ENCODE peak calls at places on chromosomes 4 and X, in four cellular contexts. D, G, H and L are unnamed samples.

GRCh38 chr4:176309772-176310171 is 10.0 kb upstream of the SPCS3 start:
- DNase-seq in G (no peak), D (no peak), H (peak; percentile 60), L (peak; percentile 47)

GRCh38 chr4:183638436-183638835 is 20.5 kb downstream of the RWDD4 start:
- DNase-seq in D (no peak), H (peak; percentile 59), G (no peak), L (no peak)

GRCh38 chr4:38062088-38062893 is 102.1 kb downstream of the PTTG2 start:
- DNase-seq in D (peak; percentile 80), H (peak; percentile 79), G (peak; percentile 84), L (peak; percentile 79)

GRCh38 chr4:186458050-186458449 is 97.3 kb downstream of the MTNR1A start:
- DNase-seq in G (no peak), D (no peak), H (no peak), L (no peak)

GRCh38 chr4:39114436-39114835 is 52.4 kb downstream of the KLHL5 start:
- DNase-seq in D (no peak), G (no peak), H (peak; percentile 46), L (peak; percentile 54)

GRCh38 chrX:27731962-27732361 is 75.8 kb upstream of the MAGEB10 start:
- DNase-seq in H (no peak), G (no peak), D (no peak), L (no peak)

GRCh38 chrX:67500617-67501016 is 43.2 kb upstream of the AR start:
- DNase-seq in H (no peak), D (no peak), G (no peak), L (no peak)

GRCh38 chrX:131675596-131676194 is 131.8 kb downstream of the OR13H1 start:
- DNase-seq in H (peak; percentile 1), D (peak; percentile 49), G (no peak), L (peak; percentile 34)

GRCh38 chr4:5821665-5822358 is 71.1 kb downstream of the CRMP1 start:
- DNase-seq in H (no peak), D (peak; percentile 67), G (peak; percentile 92), L (no peak)

GRCh38 chr4:57418133-57418532 is 307.9 kb upstream of the IGFBP7 start:
- DNase-seq in D (no peak), G (no peak), H (no peak), L (no peak)

GRCh38 chr4:11182586-11183357 is 245.9 kb downstream of the HS3ST1 start:
- DNase-seq in D (no peak), H (peak; percentile 20), G (no peak), L (no peak)

GRCh38 chr4:73704314-73705055 is 35.9 kb upstream of the CXCL8 start:
- DNase-seq in G (no peak), D (peak; percentile 16), H (peak; percentile 100), L (peak; percentile 98)

GRCh38 chr4:123869517-123870282 is 473.1 kb downstream of the SPRY1 start:
- DNase-seq in H (no peak), G (no peak), D (no peak), L (no peak)

GRCh38 chr4:150325872-150326271 is 247.6 kb downstream of the DCLK2 start:
- DNase-seq in D (no peak), H (no peak), G (no peak), L (no peak)

GRCh38 chr4:26074672-26075071 is 160.7 kb downstream of the SMIM20 start:
- DNase-seq in D (peak; percentile 18), H (no peak), G (no peak), L (peak; percentile 13)

GRCh38 chrX:76893930-76894329 is 466.4 kb downstream of the MAGEE1 start:
- DNase-seq in H (no peak), D (no peak), G (no peak), L (no peak)

GRCh38 chrX:100895365-100896075 is 21.4 kb upstream of the NOX1 start:
- DNase-seq in D (peak; percentile 63), G (peak; percentile 42), H (peak; percentile 44), L (peak; percentile 42)

GRCh38 chr4:84403656-84404055 is 95.4 kb downstream of the NKX6-1 start:
- DNase-seq in H (no peak), D (no peak), G (no peak), L (no peak)

DNA sequence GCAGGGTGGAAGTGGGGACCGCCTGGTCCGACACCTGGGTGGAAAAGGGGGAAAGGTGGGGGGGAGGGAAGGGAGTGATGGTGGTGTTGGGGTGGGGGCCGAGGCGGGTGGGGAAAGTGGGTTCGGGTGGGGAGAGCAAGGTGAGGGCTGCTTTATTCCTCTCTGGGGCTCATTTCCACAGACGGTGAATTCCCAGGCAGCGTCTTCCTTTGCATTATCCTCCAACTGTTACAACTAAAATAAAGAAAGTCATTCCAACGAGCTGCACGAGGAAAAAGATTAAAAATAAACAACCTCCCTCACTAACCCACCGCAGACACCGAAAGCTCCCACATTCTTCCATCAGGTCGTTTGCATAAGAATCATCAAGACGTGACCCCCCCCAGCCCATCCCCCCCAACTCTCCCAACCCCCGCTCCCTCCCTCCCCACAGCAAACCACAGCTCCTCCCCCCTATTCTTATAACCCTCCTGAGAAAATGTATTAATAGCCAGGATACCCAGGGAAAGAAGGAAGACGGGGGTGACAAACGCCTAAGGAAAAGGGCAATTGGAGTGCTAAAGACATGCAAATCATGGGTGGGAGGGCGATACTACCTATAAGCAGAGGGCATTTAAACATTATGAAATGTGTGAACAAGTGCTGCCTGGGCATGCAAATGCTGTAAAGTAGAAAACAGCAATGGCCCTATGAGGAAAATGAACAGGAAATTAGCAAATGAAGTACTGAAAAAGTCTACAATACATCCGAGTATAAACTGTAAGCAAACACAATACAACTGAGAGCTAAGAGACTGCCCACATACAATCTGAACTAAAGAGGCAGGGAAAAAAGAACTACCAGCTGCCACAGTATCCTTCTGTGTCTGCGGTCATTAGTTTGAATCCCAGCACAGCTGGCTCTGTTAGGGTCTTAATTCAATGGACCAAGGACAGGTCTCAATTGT is 2.6 kb downstream of the CXXC4 start:
- DNase-seq in H (no peak), G (peak; percentile 47), D (peak; percentile 53), L (peak; percentile 54)
- H2BK5ac ChIP-seq in H (no peak overlapping the region), G (peak overlapping the region; percentile 35), D (no peak overlapping the region), L (no peak overlapping the region)

GRCh38 chrX:104135677-104136076 is 21.1 kb downstream of the SLC25A53 start:
- DNase-seq in H (no peak), D (no peak), G (no peak), L (no peak)
- H2BK15ac ChIP-seq in H (peak overlapping the region; percentile 71), D (no peak overlapping the region), G (no peak overlapping the region), L (no peak overlapping the region)

GRCh38 chr4:31193516-31193915 is 473.3 kb downstream of the PCDH7 start:
- DNase-seq in H (no peak), G (no peak), D (no peak), L (no peak)
- H2BK5ac ChIP-seq in H (no peak overlapping the region), G (no peak overlapping the region), D (no peak overlapping the region), L (no peak overlapping the region)

GRCh38 chr4:33187035-33187434 is 2466.9 kb downstream of the PCDH7 start:
- DNase-seq in G (no peak), D (no peak), H (no peak), L (peak; percentile 1)

GRCh38 chr4:33193109-33193508 is 2472.9 kb downstream of the PCDH7 start:
- DNase-seq in D (no peak), H (no peak), G (no peak), L (no peak)

GRCh38 chr4:33184684-33185083 is 2464.5 kb downstream of the PCDH7 start:
- DNase-seq in G (no peak), H (no peak), D (no peak), L (peak; percentile 85)

GRCh38 chr4:33189169-33189568 is 2469.0 kb downstream of the PCDH7 start:
- DNase-seq in D (no peak), G (no peak), H (no peak), L (no peak)

DNA sequence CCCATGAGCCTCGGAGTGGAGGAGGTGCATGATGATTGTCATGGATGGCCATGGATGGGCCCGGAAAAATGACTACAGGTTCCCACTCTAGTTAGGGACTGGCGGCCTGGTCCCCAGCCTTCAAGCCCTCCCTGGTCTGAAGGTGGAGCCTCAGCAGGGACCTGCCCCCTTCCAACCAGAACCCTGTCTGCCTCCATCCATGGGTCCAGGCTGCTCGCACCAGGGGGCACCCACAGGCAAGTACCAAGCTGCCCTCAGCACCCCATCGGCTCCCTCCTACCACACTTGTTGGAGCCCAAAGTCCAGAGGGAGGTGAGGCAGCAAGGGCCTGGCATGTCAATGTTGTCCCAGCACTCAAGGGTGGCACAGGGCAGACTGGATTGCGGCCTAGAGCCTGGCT is 2468.6 kb downstream of the PCDH7 start:
- DNase-seq in D (no peak), G (no peak), H (no peak), L (no peak)
- H2BK15ac ChIP-seq in D (no peak overlapping the region), G (no peak overlapping the region), H (no peak overlapping the region), L (no peak overlapping the region)